ENCODE peak calls at places on chromosomes 7 and 10, in seven cellular contexts. E is GM13977, H is heart left ventricle, S is OCI-LY7, Q is breast epithelium, I is WERI-Rb-1, N is astrocyte. J is an unnamed sample.

GRCh38 chr10:3126741-3127342 is 45.7 kb downstream of the PITRM1 start:
- DNase-seq in E (no peak), H (peak), S (no peak), Q (no peak), I (peak), N (no peak), J (peak)

GRCh38 chr10:95445837-95446347 is 115.3 kb downstream of the SORBS1 start:
- DNase-seq in E (peak), H (peak), S (peak), Q (no peak), I (peak), N (peak), J (peak)

GRCh38 chr7:81470724-81471379 is 299.0 kb downstream of the HGF start:
- DNase-seq in E (no peak), H (no peak), S (no peak), Q (no peak), I (no peak), N (no peak), J (no peak)

GRCh38 chr10:33413093-33413442 is 78.6 kb upstream of the NRP1 start:
- DNase-seq in E (no peak), H (no peak), S (no peak), Q (no peak), I (no peak), N (no peak), J (no peak)

GRCh38 chr7:155190608-155191536 is 106.8 kb upstream of the INSIG1 start:
- DNase-seq in E (peak), H (no peak), S (peak), Q (no peak), I (peak), N (no peak), J (peak)

GRCh38 chr10:86393401-86393800 is 26.8 kb upstream of the GRID1 start:
- DNase-seq in E (peak), H (no peak), S (peak), Q (no peak), I (no peak), N (no peak), J (no peak)

GRCh38 chr7:29946428-29947186 is 43.0 kb downstream of the SCRN1 start:
- DNase-seq in E (no peak), H (peak), S (peak), Q (no peak), I (peak), N (peak), J (peak)

GRCh38 chr10:27446091-27446918 is 57.8 kb upstream of the RAB18 start:
- DNase-seq in E (peak), H (no peak), S (peak), Q (no peak), I (no peak), N (peak), J (no peak)

GRCh38 chr10:103895458-103896186 is 22.4 kb downstream of the STN1 start:
- DNase-seq in E (no peak), H (peak), S (no peak), Q (no peak), I (no peak), N (peak), J (no peak)

GRCh38 chr10:42938351-42938750 is 138.5 kb upstream of the RET start:
- DNase-seq in E (no peak), H (no peak), S (no peak), Q (no peak), I (no peak), N (no peak), J (no peak)

GRCh38 chr10:104049497-104050250 is 36.0 kb downstream of the COL17A1 start:
- DNase-seq in E (no peak), H (no peak), S (no peak), Q (no peak), I (no peak), N (peak), J (no peak)

GRCh38 chr10:63515002-63515763 is 6.0 kb upstream of the REEP3 start:
- DNase-seq in E (no peak), H (no peak), S (peak), Q (no peak), I (no peak), N (peak), J (no peak)

GRCh38 chr10:101336382-101336781 is 17.6 kb upstream of the BTRC start:
- DNase-seq in E (no peak), H (no peak), S (no peak), Q (no peak), I (no peak), N (no peak), J (no peak)

GRCh38 chr10:10758306-10758705 is 259.4 kb upstream of the CELF2 start:
- DNase-seq in E (no peak), H (peak), S (no peak), Q (no peak), I (no peak), N (no peak), J (no peak)

GRCh38 chr7:16284581-16284980 is 136.8 kb downstream of the CRPPA start:
- DNase-seq in E (no peak), H (no peak), S (no peak), Q (no peak), I (no peak), N (no peak), J (no peak)

GRCh38 chr7:147811923-147812322 is 778.6 kb upstream of the C7orf33 start:
- DNase-seq in E (no peak), H (no peak), S (no peak), Q (no peak), I (no peak), N (no peak), J (no peak)

GRCh38 chr7:127943541-127944521 is 87.4 kb downstream of the LRRC4 start:
- DNase-seq in E (no peak), H (peak), S (no peak), Q (no peak), I (peak), N (peak), J (peak)

GRCh38 chr10:106997721-106998120 is 166.8 kb downstream of the SORCS1 start:
- DNase-seq in E (no peak), H (peak), S (no peak), Q (no peak), I (no peak), N (no peak), J (no peak)

GRCh38 chr7:24665564-24666294 is 91.5 kb downstream of the GSDME start:
- DNase-seq in E (peak), H (no peak), S (peak), Q (no peak), I (peak), N (peak), J (peak)

GRCh38 chr10:132812544-132812943 is 26.6 kb upstream of the NKX6-2 start:
- DNase-seq in E (no peak), H (no peak), S (no peak), Q (no peak), I (no peak), N (no peak), J (no peak)
- TF ChIP-seq CTCF in E (no peak), H (no peak), S (no peak), Q (no peak), I (no peak), N (no peak), J (no peak)

DNA sequence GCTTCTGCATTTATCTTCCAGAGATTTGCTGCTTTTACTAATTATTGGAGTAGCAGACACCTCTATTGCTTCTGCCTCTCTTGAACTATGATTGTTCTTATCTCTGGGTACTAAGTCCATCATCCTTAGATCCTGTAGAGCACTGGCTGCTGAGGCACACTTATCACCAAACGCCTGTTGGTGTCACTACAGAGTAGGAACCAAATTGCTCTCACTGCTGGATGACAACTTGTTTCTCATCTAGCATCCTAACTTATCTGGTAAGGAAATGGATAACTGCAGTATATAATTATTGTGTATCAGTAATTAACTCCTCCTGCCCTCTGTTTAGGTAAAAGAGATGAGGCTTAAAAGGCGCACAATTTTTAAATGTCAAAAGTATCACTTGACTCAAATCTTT is 1059.4 kb downstream of the NRG3 start:
- DNase-seq in E (no peak), H (no peak), S (peak), Q (no peak), I (peak), N (no peak), J (peak)
- TF ChIP-seq CTCF in E (peak), H (peak), S (peak), Q (no peak), I (peak), N (no peak), J (peak)

DNA sequence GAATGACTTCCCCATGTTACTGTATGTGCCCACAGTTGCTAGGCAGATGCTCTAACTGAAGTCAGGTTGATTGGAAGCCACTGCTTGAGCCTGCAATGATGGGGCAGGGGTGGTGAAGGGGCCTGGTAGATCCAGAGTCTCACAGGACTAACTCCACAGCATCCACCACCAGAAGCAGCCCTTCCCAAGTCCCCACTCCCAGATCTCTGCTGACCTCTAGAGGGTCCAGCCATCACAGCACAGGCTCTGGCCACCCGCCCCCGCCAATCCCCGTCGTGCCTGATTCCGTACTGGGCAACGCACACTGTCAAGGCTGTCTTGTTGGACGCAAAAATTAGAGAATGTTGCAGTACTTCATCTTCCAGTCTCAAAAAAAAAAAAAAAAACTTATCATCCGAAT is 136.8 kb upstream of the PDE1C start:
- DNase-seq in E (no peak), H (peak), S (no peak), Q (no peak), I (peak), N (peak), J (peak)
- TF ChIP-seq CTCF in E (peak), H (peak), S (no peak), Q (no peak), I (peak), N (peak), J (peak)

GRCh38 chr10:74365109-74365508 is 214.1 kb downstream of the ADK start:
- DNase-seq in E (no peak), H (no peak), S (no peak), Q (no peak), I (no peak), N (no peak), J (no peak)
- TF ChIP-seq CTCF in E (no peak), H (no peak), S (no peak), Q (no peak), I (no peak), N (no peak), J (no peak)